ENCODE peak calls at places on chromosomes 6 and 20, in six cellular contexts. O, M, A, Z, D and F are unnamed samples.

GRCh38 chr6:84842526-84843161 is 78.2 kb upstream of the TBX18 start:
- DNase-seq in A (no peak), M (peak; percentile 18), D (no peak), Z (no peak), O (no peak), F (no peak)

GRCh38 chr6:16802071-16802470 is 40.8 kb upstream of the ATXN1 start:
- DNase-seq in M (peak; percentile 95), Z (no peak), O (no peak), A (peak; percentile 92), D (no peak), F (no peak)

GRCh38 chr20:61804896-61805295 is 260.8 kb downstream of the TAF4 start:
- DNase-seq in M (peak; percentile 37), O (no peak), A (peak; percentile 11), D (no peak), Z (no peak), F (no peak)

GRCh38 chr20:32474967-32475819 is 109.9 kb downstream of the NOL4L start:
- DNase-seq in Z (no peak), M (peak; percentile 90), D (peak; percentile 82), A (peak; percentile 96), O (peak; percentile 62), F (no peak)

GRCh38 chr6:136646377-136646776 is 96.2 kb upstream of the MAP7 start:
- DNase-seq in A (peak; percentile 64), Z (no peak), D (no peak), O (no peak), M (peak; percentile 59), F (no peak)

GRCh38 chr20:33730946-33731692 is 677 bp upstream of the ZNF341 start:
- DNase-seq in A (no peak), D (no peak), O (no peak), Z (no peak), M (no peak), F (no peak)

GRCh38 chr6:43747734-43748133 is 22.3 kb upstream of the VEGFA start:
- DNase-seq in Z (no peak), M (no peak), D (no peak), O (no peak), A (no peak), F (no peak)

GRCh38 chr20:62606551-62607201 is 35.6 kb upstream of the SLCO4A1 start:
- DNase-seq in A (peak; percentile 22), O (no peak), Z (peak; percentile 95), M (peak; percentile 13), D (peak; percentile 77), F (no peak)

GRCh38 chr6:75201901-75202672 is 3.8 kb downstream of the COL12A1 start:
- DNase-seq in D (peak; percentile 77), M (no peak), Z (no peak), A (peak; percentile 62), O (no peak), F (no peak)

DNA sequence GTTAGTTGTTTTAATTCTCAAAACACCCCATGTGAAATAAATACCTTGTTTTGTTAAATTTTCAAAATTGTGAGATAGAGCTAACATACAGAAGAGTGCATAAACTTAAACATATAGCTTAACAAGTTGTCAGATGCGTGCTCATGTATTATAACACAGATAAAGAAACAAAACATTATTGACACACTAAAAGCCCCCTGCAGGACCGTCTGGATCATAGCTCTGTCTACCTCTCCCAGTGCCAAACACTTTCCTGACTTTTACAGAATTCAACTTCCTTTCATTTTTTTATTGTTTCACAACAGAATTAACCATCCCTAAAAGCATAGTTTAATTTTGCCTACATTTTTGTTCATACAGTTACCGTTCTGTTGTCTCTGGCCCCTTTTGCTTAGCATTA is 17.8 kb upstream of the FRK start:
- DNase-seq in M (no peak), D (no peak), Z (no peak), A (no peak), O (no peak), F (no peak)
- TF ChIP-seq CTCF in M (no peak), D (peak; percentile 32), Z (no peak), A (no peak), O (no peak), F (no peak)

DNA sequence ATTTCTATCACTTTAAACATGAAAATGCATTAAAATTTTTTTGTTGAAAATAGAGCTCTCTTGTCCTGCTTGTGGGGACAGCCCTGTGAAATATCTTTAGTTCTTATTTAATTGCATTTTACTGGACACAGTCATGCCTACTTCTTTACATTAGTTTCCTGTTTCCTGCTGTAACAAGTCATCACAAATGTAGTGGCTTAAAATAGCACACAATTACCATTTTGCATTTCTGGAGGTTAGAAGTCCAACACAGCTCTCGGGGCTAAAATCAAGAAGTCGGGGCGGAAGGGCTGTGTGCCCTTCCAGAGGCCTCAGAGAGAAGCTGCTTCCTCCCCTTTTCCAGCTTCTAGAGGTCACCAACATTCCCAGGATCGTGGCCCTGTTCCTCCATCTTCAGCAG is 29.4 kb downstream of the PNLDC1 start:
- DNase-seq in Z (peak; percentile 58), A (no peak), D (no peak), O (peak; percentile 10), M (no peak), F (no peak)
- H3K4me3 ChIP-seq in Z (no peak overlapping the region), A (no peak overlapping the region), D (no peak overlapping the region), O (no peak overlapping the region), M (no peak overlapping the region), F (no peak overlapping the region)

DNA sequence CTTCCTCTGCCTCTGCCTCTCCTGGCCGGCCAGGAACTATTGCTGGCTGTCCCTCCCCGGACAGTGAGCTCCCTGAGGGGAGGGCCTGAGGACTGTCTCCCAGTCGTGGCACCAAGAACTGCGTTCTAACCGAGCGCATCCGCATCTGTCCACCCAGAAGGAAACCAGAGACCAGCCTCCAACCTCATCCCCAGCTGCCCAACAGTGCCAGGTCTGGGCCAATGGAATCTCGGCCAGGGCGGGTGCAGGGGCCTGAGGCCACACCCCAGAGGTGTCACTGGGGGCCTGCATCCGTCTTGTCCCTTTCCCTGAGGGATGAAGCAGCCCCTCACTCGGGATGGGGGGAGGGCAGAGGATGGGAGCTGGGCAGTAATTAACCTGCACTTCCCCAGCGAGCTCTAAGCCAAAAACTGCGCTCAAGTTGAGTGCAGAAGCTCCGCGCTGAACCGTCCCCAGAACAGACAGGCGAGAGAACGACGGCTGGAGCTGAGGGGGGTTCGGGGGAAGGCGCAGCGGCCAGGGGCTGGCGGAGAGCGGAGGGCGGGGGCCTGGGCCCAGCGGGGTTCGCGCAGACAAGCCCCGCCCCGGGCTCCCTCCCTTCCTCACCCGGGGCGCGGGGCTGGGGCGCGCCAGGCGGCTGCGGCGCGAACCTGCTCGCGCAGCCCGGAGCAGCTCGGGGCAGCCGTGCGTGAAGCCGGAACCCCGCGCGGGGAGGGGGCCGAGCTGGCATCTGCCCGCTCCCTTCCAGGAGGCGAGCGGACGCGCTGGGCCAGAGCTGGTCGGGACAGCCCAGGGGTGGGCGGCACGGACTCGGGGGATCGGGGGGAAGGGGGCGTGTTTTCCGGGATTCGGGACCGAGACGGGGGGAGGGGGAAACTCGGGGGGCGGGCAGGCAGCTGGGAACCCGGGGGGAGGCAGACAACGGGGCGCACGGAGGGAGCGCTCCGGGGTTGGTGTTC is 1.4 kb downstream of the TFEB start:
- DNase-seq in A (peak; percentile 67), O (no peak), D (peak; percentile 86), M (peak; percentile 67), Z (peak; percentile 78), F (no peak)
- TF ChIP-seq CTCF in A (no peak), O (no peak), D (no peak), M (no peak), Z (no peak), F (no peak)

GRCh38 chr6:28974505-28974904 is 30.6 kb downstream of the ZNF311 start:
- DNase-seq in Z (peak; percentile 56), M (no peak), O (no peak), D (no peak), A (no peak), F (no peak)

GRCh38 chr6:28977351-28978136 is 27.6 kb downstream of the ZNF311 start:
- DNase-seq in Z (peak; percentile 95), M (peak; percentile 74), D (peak; percentile 75), A (peak; percentile 56), O (no peak), F (no peak)

GRCh38 chr6:28978959-28979561 is 26.1 kb downstream of the ZNF311 start:
- DNase-seq in Z (peak; percentile 50), O (no peak), D (no peak), A (no peak), M (no peak), F (no peak)

GRCh38 chr6:28978137-28978491 is 27.0 kb downstream of the ZNF311 start:
- DNase-seq in O (no peak), M (no peak), A (no peak), D (no peak), Z (no peak), F (no peak)

DNA sequence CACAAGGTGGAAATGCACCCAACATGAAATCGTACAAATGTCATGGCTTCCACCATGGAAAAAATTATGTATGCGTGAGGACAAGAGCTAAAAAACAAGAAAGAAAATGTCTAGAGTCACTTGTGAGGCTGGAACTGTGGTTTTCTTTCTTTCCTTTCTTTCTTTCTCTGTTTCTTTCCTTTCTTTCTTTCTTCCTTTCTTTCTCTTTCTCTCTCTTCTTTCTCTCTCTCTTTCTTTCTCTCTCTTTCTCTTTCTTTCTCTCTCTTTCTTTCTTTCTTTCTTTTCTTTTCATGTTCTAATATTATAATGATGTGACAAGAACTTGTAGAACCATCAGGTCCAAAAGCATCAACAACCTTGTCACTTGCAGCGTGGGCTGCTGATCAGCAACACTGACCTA is 28.4 kb downstream of the ZNF311 start:
- DNase-seq in O (no peak), D (no peak), Z (no peak), A (no peak), M (no peak), F (no peak)
- H3K4me3 ChIP-seq in O (no peak overlapping the region), D (peak overlapping the region; percentile 69), Z (peak overlapping the region; percentile 78), A (no peak overlapping the region), M (no peak overlapping the region), F (no peak overlapping the region)

GRCh38 chr6:69179681-69180080 is 544.6 kb downstream of the ADGRB3 start:
- DNase-seq in A (peak; percentile 11), M (no peak), D (peak; percentile 11), O (no peak), Z (peak; percentile 10), F (no peak)
- TF ChIP-seq CTCF in A (no peak), M (no peak), D (peak; percentile 11), O (no peak), Z (peak; percentile 2), F (peak; percentile 24)